ENCODE peak calls at places on chromosomes 6 and 20, in ten cellular contexts. Q, L, G, R, U, T, V, J, N and B are unnamed samples.

GRCh38 chr6:135910943-135911618 is 59.6 kb downstream of the PDE7B start:
- DNase-seq in N (no peak), V (no peak), Q (no peak), J (no peak), R (no peak), T (no peak), G (no peak), U (no peak), L (no peak), B (no peak)

GRCh38 chr6:36656441-36656840 is 22.1 kb upstream of the CDKN1A start:
- DNase-seq in U (no peak), T (no peak), J (no peak), G (no peak), R (no peak), L (no peak), V (no peak), N (no peak), Q (no peak), B (no peak)

GRCh38 chr6:38432479-38432878 is 207.2 kb downstream of the BTBD9 start:
- DNase-seq in U (no peak), J (no peak), T (no peak), Q (no peak), R (no peak), V (no peak), G (no peak), L (peak), N (no peak), B (peak)

GRCh38 chr20:2386516-2387179 is 5.9 kb downstream of the TGM6 start:
- DNase-seq in Q (no peak), N (no peak), U (peak), R (no peak), V (no peak), J (no peak), L (peak), T (no peak), G (no peak), B (peak)

GRCh38 chr6:33692760-33693158 is 18.7 kb downstream of the UQCC2 start:
- DNase-seq in R (peak), U (peak), J (no peak), T (peak), L (no peak), V (no peak), N (peak), G (peak), Q (no peak), B (peak)

GRCh38 chr20:18287546-18287914 is 797 bp upstream of the ZNF133 start:
- DNase-seq in J (no peak), V (no peak), L (no peak), T (no peak), R (no peak), Q (no peak), U (no peak), N (no peak), G (peak), B (no peak)

GRCh38 chr6:17491416-17492142 is 98.2 kb downstream of the CAP2 start:
- DNase-seq in T (no peak), U (no peak), Q (no peak), R (no peak), N (no peak), L (no peak), J (no peak), G (no peak), V (no peak), B (peak)

GRCh38 chr20:20864346-20865096 is 152.1 kb upstream of the RALGAPA2 start:
- DNase-seq in U (peak), T (no peak), Q (no peak), R (no peak), L (peak), G (no peak), N (no peak), J (no peak), V (no peak), B (peak)

GRCh38 chr6:1854296-1854695 is 244.6 kb downstream of the FOXC1 start:
- DNase-seq in G (no peak), T (no peak), N (no peak), V (no peak), U (no peak), R (no peak), L (no peak), J (no peak), Q (no peak), B (no peak)

GRCh38 chr6:16681260-16681873 is 79.9 kb downstream of the ATXN1 start:
- DNase-seq in V (peak), Q (no peak), T (no peak), G (no peak), U (peak), J (no peak), N (no peak), R (no peak), L (peak), B (peak)

GRCh38 chr20:35004749-35005462 is 49.2 kb downstream of the MYH7B start:
- DNase-seq in R (no peak), V (no peak), J (no peak), L (no peak), T (no peak), U (no peak), G (peak), N (no peak), Q (no peak), B (no peak)

GRCh38 chr6:40472354-40472753 is 114.8 kb downstream of the LRFN2 start:
- DNase-seq in L (no peak), Q (no peak), J (no peak), R (no peak), V (no peak), G (no peak), U (no peak), T (no peak), N (no peak), B (no peak)

GRCh38 chr6:33620158-33620583 is 951 bp upstream of the ITPR3 start:
- DNase-seq in U (no peak), N (peak), R (peak), J (no peak), T (peak), G (no peak), V (no peak), L (no peak), Q (no peak), B (peak)

GRCh38 chr20:58824843-58825242 is 25.9 kb downstream of the GNAS-AS1 start:
- DNase-seq in R (no peak), V (no peak), G (no peak), J (no peak), L (no peak), Q (no peak), U (no peak), N (no peak), T (no peak), B (no peak)

GRCh38 chr20:49675368-49676151 is 38.1 kb downstream of the B4GALT5 start:
- DNase-seq in T (no peak), J (no peak), U (no peak), G (no peak), V (no peak), Q (no peak), N (peak), R (no peak), L (no peak), B (peak)

GRCh38 chr6:129280719-129281118 is 397.8 kb downstream of the LAMA2 start:
- DNase-seq in T (peak), V (no peak), U (no peak), J (no peak), Q (no peak), N (no peak), R (peak), G (no peak), L (no peak), B (no peak)

GRCh38 chr6:24859608-24860007 is 60.9 kb upstream of the ARMH2 start:
- DNase-seq in V (no peak), R (no peak), Q (no peak), L (no peak), N (no peak), T (no peak), G (no peak), U (peak), J (no peak), B (no peak)

GRCh38 chr6:36280467-36280866 is 10.6 kb downstream of the PNPLA1 start:
- DNase-seq in U (no peak), G (no peak), R (no peak), V (no peak), L (no peak), T (no peak), N (no peak), Q (no peak), J (no peak), B (no peak)

GRCh38 chr20:3732327-3733118 is at the start of gene HSPA12B:
- DNase-seq in V (no peak), N (no peak), T (no peak), G (no peak), L (no peak), U (no peak), R (no peak), Q (no peak), J (no peak), B (no peak)

GRCh38 chr6:113690255-113690956 is 166.7 kb upstream of the MARCKS start:
- DNase-seq in V (peak), N (peak), J (no peak), T (no peak), Q (no peak), G (no peak), R (no peak), L (peak), U (peak), B (peak)

GRCh38 chr20:23092409-23092756 is 6.3 kb upstream of the CD93 start:
- DNase-seq in J (no peak), Q (no peak), R (no peak), G (peak), L (peak), U (no peak), V (no peak), N (no peak), T (no peak), B (no peak)

GRCh38 chr6:105560611-105561066 is 157.8 kb upstream of the PREP start:
- DNase-seq in R (no peak), L (peak), V (no peak), N (peak), U (peak), G (no peak), J (no peak), Q (no peak), T (no peak), B (peak)

GRCh38 chr20:43102394-43102793 is 87.3 kb downstream of the PTPRT start:
- DNase-seq in Q (no peak), T (no peak), V (no peak), U (no peak), R (no peak), J (no peak), L (no peak), N (no peak), G (no peak), B (no peak)

GRCh38 chr6:138400326-138400725 is 3.7 kb upstream of the HEBP2 start:
- DNase-seq in G (no peak), T (no peak), J (no peak), U (no peak), R (no peak), Q (no peak), V (no peak), L (no peak), N (no peak), B (no peak)

GRCh38 chr20:44188752-44189151 is 1.8 kb upstream of the JPH2 start:
- DNase-seq in U (no peak), Q (no peak), J (no peak), N (no peak), G (no peak), L (peak), R (no peak), V (no peak), T (no peak), B (no peak)

GRCh38 chr6:44049163-44049988 is 77.9 kb downstream of the MRPL14 start:
- DNase-seq in G (no peak), J (no peak), R (no peak), T (no peak), L (no peak), Q (no peak), V (no peak), U (peak), N (peak), B (peak)